ENCODE peak calls at places on chromosomes 5 and 9, in four cellular contexts. One of them, this sample, is unnamed.

GRCh38 chr9:69822091-69822750 is 1.6 kb downstream of the CFAP95 start:
- DNase-seq in cardiac muscle cell: no peak
- DNase-seq in IMR-90: peak; percentile 81
- DNase-seq in tibial nerve: no peak
- DNase-seq in this sample: no peak

GRCh38 chr5:8827701-8828100 is 718.2 kb downstream of the SEMA5A start:
- DNase-seq in cardiac muscle cell: peak; percentile 39
- DNase-seq in IMR-90: peak; percentile 57
- DNase-seq in tibial nerve: no peak
- DNase-seq in this sample: no peak

GRCh38 chr5:103894882-103895281 is 332.3 kb upstream of the NUDT12 start:
- DNase-seq in cardiac muscle cell: no peak
- DNase-seq in IMR-90: no peak
- DNase-seq in tibial nerve: no peak
- DNase-seq in this sample: no peak

GRCh38 chr5:57805732-57806131 is 323.1 kb upstream of the ACTBL2 start:
- DNase-seq in cardiac muscle cell: no peak
- DNase-seq in IMR-90: peak; percentile 83
- DNase-seq in tibial nerve: no peak
- DNase-seq in this sample: no peak

GRCh38 chr5:1937590-1937989 is 54.9 kb upstream of the IRX4 start:
- DNase-seq in cardiac muscle cell: no peak
- DNase-seq in IMR-90: no peak
- DNase-seq in tibial nerve: no peak
- DNase-seq in this sample: no peak

GRCh38 chr9:100072805-100073204 is 26.0 kb downstream of the ERP44 start:
- DNase-seq in cardiac muscle cell: no peak
- DNase-seq in IMR-90: no peak
- DNase-seq in tibial nerve: no peak
- DNase-seq in this sample: no peak

GRCh38 chr5:167699434-167699833 is 592.0 kb upstream of the WWC1 start:
- DNase-seq in cardiac muscle cell: peak; percentile 97
- DNase-seq in IMR-90: peak; percentile 99
- DNase-seq in tibial nerve: no peak
- DNase-seq in this sample: no peak

GRCh38 chr9:121637441-121638222 is 13.8 kb upstream of the DAB2IP start:
- DNase-seq in cardiac muscle cell: peak; percentile 50
- DNase-seq in IMR-90: peak; percentile 50
- DNase-seq in tibial nerve: no peak
- DNase-seq in this sample: no peak

GRCh38 chr5:132263548-132264261 is 6.2 kb downstream of the PDLIM4 start:
- DNase-seq in cardiac muscle cell: peak; percentile 78
- DNase-seq in IMR-90: peak; percentile 94
- DNase-seq in tibial nerve: no peak
- DNase-seq in this sample: no peak

GRCh38 chr9:104110509-104110908 is 16.4 kb downstream of the SMC2 start:
- DNase-seq in cardiac muscle cell: no peak
- DNase-seq in IMR-90: no peak
- DNase-seq in tibial nerve: no peak
- DNase-seq in this sample: no peak

GRCh38 chr5:178273665-178274541 is 41.3 kb upstream of the PHYKPL start:
- DNase-seq in cardiac muscle cell: peak; percentile 40
- DNase-seq in IMR-90: no peak
- DNase-seq in tibial nerve: no peak
- DNase-seq in this sample: no peak

GRCh38 chr5:115816226-115817042 is at the start of gene CDO1:
- DNase-seq in cardiac muscle cell: peak; percentile 74
- DNase-seq in IMR-90: peak; percentile 59
- DNase-seq in tibial nerve: peak; percentile 61
- DNase-seq in this sample: peak; percentile 67

GRCh38 chr5:65102826-65103673 is 334.3 kb downstream of the CWC27 start:
- DNase-seq in cardiac muscle cell: peak; percentile 77
- DNase-seq in IMR-90: peak; percentile 15
- DNase-seq in tibial nerve: peak; percentile 14
- DNase-seq in this sample: no peak

GRCh38 chr9:93871286-93871685 is 83.9 kb downstream of the BARX1 start:
- DNase-seq in cardiac muscle cell: no peak
- DNase-seq in IMR-90: no peak
- DNase-seq in tibial nerve: no peak
- DNase-seq in this sample: no peak
- TF ChIP-seq CTCF in cardiac muscle cell: no peak
- TF ChIP-seq CTCF in IMR-90: no peak
- TF ChIP-seq CTCF in tibial nerve: no peak
- TF ChIP-seq CTCF in this sample: no peak

DNA sequence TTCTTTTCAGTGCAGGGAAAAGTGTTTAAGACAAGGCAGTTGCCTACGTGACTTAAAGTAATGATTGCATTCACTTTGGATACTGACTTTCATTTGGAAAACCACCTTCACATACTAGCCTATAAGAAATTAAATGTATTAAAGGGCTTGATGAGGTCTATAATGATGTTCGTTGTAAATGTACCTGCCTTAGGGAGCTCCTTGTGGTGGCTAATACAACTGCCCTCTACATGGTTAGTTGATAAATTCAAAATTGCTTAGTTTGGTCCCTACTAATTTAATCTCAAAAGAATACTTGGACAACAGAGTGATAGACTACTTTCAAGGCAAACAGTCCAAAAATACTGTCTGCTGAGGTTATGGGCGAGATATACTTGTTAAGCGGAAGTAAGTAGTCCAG is 3.8 kb downstream of the VLDLR start:
- DNase-seq in cardiac muscle cell: no peak
- DNase-seq in IMR-90: no peak
- DNase-seq in tibial nerve: no peak
- DNase-seq in this sample: no peak
- TF ChIP-seq CTCF in cardiac muscle cell: peak; percentile 6
- TF ChIP-seq CTCF in IMR-90: no peak
- TF ChIP-seq CTCF in tibial nerve: no peak
- TF ChIP-seq CTCF in this sample: peak; percentile 32

GRCh38 chr9:78210841-78211301 is 25.0 kb upstream of the CEP78 start:
- DNase-seq in cardiac muscle cell: no peak
- DNase-seq in IMR-90: no peak
- DNase-seq in tibial nerve: no peak
- DNase-seq in this sample: no peak

GRCh38 chr9:78214492-78214891 is 21.4 kb upstream of the CEP78 start:
- DNase-seq in cardiac muscle cell: no peak
- DNase-seq in IMR-90: no peak
- DNase-seq in tibial nerve: no peak
- DNase-seq in this sample: no peak

GRCh38 chr9:78215706-78216105 is 20.2 kb upstream of the CEP78 start:
- DNase-seq in cardiac muscle cell: no peak
- DNase-seq in IMR-90: peak; percentile 31
- DNase-seq in tibial nerve: no peak
- DNase-seq in this sample: no peak

GRCh38 chr9:78212868-78213267 is 23.0 kb upstream of the CEP78 start:
- DNase-seq in cardiac muscle cell: peak; percentile 12
- DNase-seq in IMR-90: no peak
- DNase-seq in tibial nerve: no peak
- DNase-seq in this sample: no peak

GRCh38 chr9:78213696-78214095 is 22.2 kb upstream of the CEP78 start:
- DNase-seq in cardiac muscle cell: peak; percentile 57
- DNase-seq in IMR-90: no peak
- DNase-seq in tibial nerve: no peak
- DNase-seq in this sample: no peak
- TF ChIP-seq CTCF in cardiac muscle cell: peak; percentile 36
- TF ChIP-seq CTCF in IMR-90: no peak
- TF ChIP-seq CTCF in tibial nerve: peak; percentile 28
- TF ChIP-seq CTCF in this sample: peak; percentile 47

GRCh38 chr9:114382951-114383865 is 4.6 kb downstream of the AKNA start:
- DNase-seq in cardiac muscle cell: peak; percentile 71
- DNase-seq in IMR-90: peak; percentile 50
- DNase-seq in tibial nerve: no peak
- DNase-seq in this sample: no peak
- TF ChIP-seq CTCF in cardiac muscle cell: no peak
- TF ChIP-seq CTCF in IMR-90: peak; percentile 7
- TF ChIP-seq CTCF in tibial nerve: no peak
- TF ChIP-seq CTCF in this sample: no peak

DNA sequence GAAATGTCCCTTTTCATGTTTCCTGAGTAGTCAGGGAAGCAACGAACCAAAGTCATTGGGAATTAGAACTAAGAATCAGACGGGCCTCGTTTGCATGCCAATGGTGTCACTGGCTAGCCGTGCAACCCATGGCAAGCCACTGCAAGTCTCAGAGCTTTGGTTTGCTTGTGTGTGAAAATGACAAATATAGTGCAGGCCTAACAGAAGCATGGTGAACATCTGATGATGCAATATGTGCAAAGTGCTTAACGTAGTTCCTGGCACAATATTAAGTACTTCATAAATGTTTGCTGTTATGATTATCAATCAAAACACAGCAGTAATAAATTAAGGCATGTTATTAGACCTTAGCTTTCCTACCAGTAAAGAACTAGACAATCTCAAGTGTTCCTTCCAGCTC is 118.0 kb upstream of the TRIM32 start:
- DNase-seq in cardiac muscle cell: no peak
- DNase-seq in IMR-90: no peak
- DNase-seq in tibial nerve: no peak
- DNase-seq in this sample: no peak
- TF ChIP-seq CTCF in cardiac muscle cell: no peak
- TF ChIP-seq CTCF in IMR-90: no peak
- TF ChIP-seq CTCF in tibial nerve: no peak
- TF ChIP-seq CTCF in this sample: no peak

GRCh38 chr9:134328841-134329575 is 2.8 kb downstream of the RXRA start:
- DNase-seq in cardiac muscle cell: peak; percentile 52
- DNase-seq in IMR-90: no peak
- DNase-seq in tibial nerve: no peak
- DNase-seq in this sample: no peak
- TF ChIP-seq CTCF in cardiac muscle cell: peak; percentile 17
- TF ChIP-seq CTCF in IMR-90: no peak
- TF ChIP-seq CTCF in tibial nerve: peak; percentile 6
- TF ChIP-seq CTCF in this sample: no peak

GRCh38 chr9:109401990-109402318 is 81.1 kb upstream of the EPB41L4B start:
- DNase-seq in cardiac muscle cell: no peak
- DNase-seq in IMR-90: peak; percentile 7
- DNase-seq in tibial nerve: no peak
- DNase-seq in this sample: no peak

GRCh38 chr9:109399258-109399767 is 78.5 kb upstream of the EPB41L4B start:
- DNase-seq in cardiac muscle cell: no peak
- DNase-seq in IMR-90: no peak
- DNase-seq in tibial nerve: no peak
- DNase-seq in this sample: no peak

GRCh38 chr9:109403766-109404320 is 83.0 kb upstream of the EPB41L4B start:
- DNase-seq in cardiac muscle cell: no peak
- DNase-seq in IMR-90: no peak
- DNase-seq in tibial nerve: no peak
- DNase-seq in this sample: no peak

GRCh38 chr9:109403116-109403515 is 82.3 kb upstream of the EPB41L4B start:
- DNase-seq in cardiac muscle cell: no peak
- DNase-seq in IMR-90: no peak
- DNase-seq in tibial nerve: no peak
- DNase-seq in this sample: no peak

DNA sequence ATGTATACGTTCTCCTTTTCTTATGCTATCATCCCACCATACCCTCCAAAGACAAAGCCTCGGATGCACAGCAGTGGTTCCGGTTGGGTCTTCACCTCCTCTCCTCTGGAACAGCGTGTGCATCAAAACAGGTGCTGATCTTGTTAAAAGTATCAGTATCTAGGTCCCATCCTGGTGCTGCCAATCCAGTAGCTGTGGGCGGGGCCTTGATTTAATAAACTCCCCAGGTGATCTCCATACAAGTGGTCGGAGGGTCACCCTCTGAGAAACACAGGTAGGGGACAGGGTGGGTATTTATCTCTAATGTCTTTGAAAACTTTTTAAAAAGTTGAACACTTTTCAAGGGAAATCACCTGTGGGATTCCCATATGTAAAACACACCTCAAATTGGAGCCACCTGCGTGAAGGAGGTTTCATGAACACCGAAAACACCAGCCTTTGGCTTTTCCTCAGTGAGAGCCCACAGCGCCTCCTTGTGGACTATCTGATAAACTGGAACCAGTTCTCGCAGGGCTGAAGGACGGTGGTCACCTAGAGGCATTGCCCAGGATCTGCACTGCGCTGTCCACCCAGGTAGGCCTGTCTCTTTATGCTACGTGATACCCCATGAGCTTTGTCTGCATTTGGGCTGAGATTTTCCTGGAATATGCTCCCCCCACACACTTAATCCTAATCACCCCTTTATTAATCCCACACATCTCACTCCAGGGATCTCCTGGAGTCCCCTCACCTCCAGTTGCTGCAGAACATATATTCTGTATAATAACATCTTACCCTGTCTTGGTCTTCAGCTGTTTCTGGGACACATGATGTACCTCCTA is 80.5 kb upstream of the EPB41L4B start:
- DNase-seq in cardiac muscle cell: peak; percentile 70
- DNase-seq in IMR-90: peak; percentile 35
- DNase-seq in tibial nerve: no peak
- DNase-seq in this sample: peak; percentile 72
- TF ChIP-seq CTCF in cardiac muscle cell: peak; percentile 87
- TF ChIP-seq CTCF in IMR-90: peak; percentile 58
- TF ChIP-seq CTCF in tibial nerve: peak; percentile 35
- TF ChIP-seq CTCF in this sample: peak; percentile 85